ENCODE peak calls at places on chromosome 3, in nine cellular contexts. I is CD4-positive, alpha-beta memory T cell; C is DMS153; H is substantia nigra; W is stimulated activated CD8-positive, alpha-beta memory T cell treated with anti-CD3 and anti-CD28 coated beads, Interleukin-4, amount 100 ng/mL, for 1 hour; Z is fibroblast of lung; V is activated naive CD4-positive, alpha-beta T cell treated with anti-CD3 and anti-CD28 coated beads for 36 hours; K is T1000; T is coronary artery. S is an unnamed sample.

GRCh38 chr3:177111541-177111949 is 85.7 kb downstream of the TBL1XR1 start:
- DNase-seq in Z (no peak), C (peak; percentile 83), H (no peak), K (no peak), T (no peak), I (no peak), V (no peak), W (no peak), S (peak; percentile 20)

GRCh38 chr3:119257654-119258410 is 17.2 kb upstream of the B4GALT4 start:
- DNase-seq in W (no peak), H (no peak), I (no peak), V (no peak), T (no peak), C (no peak), K (no peak), Z (peak; percentile 78), S (no peak)

GRCh38 chr3:194485876-194486539 is 794 bp downstream of the ATP13A3 start:
- DNase-seq in K (no peak), W (peak; percentile 27), H (no peak), C (no peak), I (peak; percentile 48), T (peak; percentile 80), Z (no peak), V (peak; percentile 47), S (peak; percentile 73)

GRCh38 chr3:138173769-138174420 is 826 bp downstream of the DBR1 start:
- DNase-seq in H (no peak), V (no peak), I (no peak), K (no peak), T (no peak), C (no peak), W (no peak), Z (peak; percentile 10), S (no peak)

GRCh38 chr3:52109556-52110380 is 44.5 kb downstream of the POC1A start:
- DNase-seq in V (no peak), C (no peak), I (no peak), K (no peak), W (no peak), H (no peak), T (no peak), Z (peak; percentile 60), S (no peak)

GRCh38 chr3:155386817-155387403 is 93.4 kb upstream of the STRIT1 start:
- DNase-seq in T (no peak), W (no peak), K (no peak), C (no peak), V (no peak), I (no peak), H (no peak), Z (peak; percentile 68), S (no peak)

GRCh38 chr3:128011140-128011539 is 41.1 kb upstream of the SEC61A1 start:
- DNase-seq in K (no peak), T (no peak), H (no peak), I (no peak), W (no peak), V (peak; percentile 53), Z (peak; percentile 55), C (peak; percentile 42), S (peak; percentile 83)

GRCh38 chr3:38131621-38132369 is 5.1 kb downstream of the ACAA1 start:
- DNase-seq in Z (peak; percentile 60), T (peak; percentile 63), W (no peak), K (no peak), V (peak; percentile 63), H (peak; percentile 14), I (no peak), C (no peak), S (no peak)

GRCh38 chr3:119681279-119681678 is 4.1 kb upstream of the COX17 start:
- DNase-seq in W (no peak), V (no peak), I (no peak), C (no peak), Z (peak; percentile 60), K (no peak), T (no peak), H (no peak), S (peak; percentile 25)

S was measured in NCI-H146.